ENCODE peak calls at places on chromosomes 16 and 17, in eight cellular contexts. G is Peyer's patch, Z is prostate gland, Y is tibial nerve, C is stomach, T is esophagus squamous epithelium, F is thoracic aorta, E is A673. W is an unnamed sample. For H3K36me3 and H3K9me3, the result is how much of the 10 kb centered on the place peaks cover.

GRCh38 chr17:27463235-27463677 is 7.0 kb downstream of the KSR1 start:
- DNase-seq in Y (no peak), E (no peak), Z (no peak), T (no peak), F (no peak), G (no peak), C (no peak), W (no peak)

GRCh38 chr16:87320510-87321227 is 3.5 kb upstream of the C16orf95 start:
- DNase-seq in Z (no peak), T (no peak), E (no peak), C (no peak), Y (no peak), F (no peak), G (no peak), W (no peak)

GRCh38 chr16:3015865-3016521 is 2.0 kb downstream of the CLDN6 start:
- DNase-seq in C (no peak), F (no peak), G (no peak), Y (no peak), E (no peak), Z (no peak), T (no peak), W (no peak)

GRCh38 chr16:57791903-57792461 is 10.3 kb downstream of the KIFC3 start:
- DNase-seq in G (no peak), Y (no peak), F (no peak), E (no peak), Z (no peak), C (no peak), T (no peak), W (no peak)

GRCh38 chr17:28616281-28616680 is 2.3 kb upstream of the RSKR start:
- DNase-seq in F (no peak), G (no peak), C (no peak), Z (no peak), T (no peak), Y (no peak), E (no peak), W (no peak)

GRCh38 chr16:23282508-23282907 is 19.6 kb upstream of the SCNN1B start:
- DNase-seq in C (no peak), T (no peak), Y (no peak), E (no peak), G (no peak), Z (no peak), F (no peak), W (no peak)

GRCh38 chr17:17551361-17551760 is 40.1 kb downstream of the PEMT start:
- DNase-seq in E (no peak), Z (no peak), F (no peak), G (no peak), Y (no peak), C (no peak), T (no peak), W (no peak)

GRCh38 chr16:72847187-72848044 is 200.5 kb downstream of the ZFHX3 start:
- DNase-seq in C (no peak), T (no peak), G (no peak), F (no peak), E (peak), Z (no peak), Y (no peak), W (peak)

GRCh38 chr17:17343160-17343735 is 40.1 kb downstream of the NT5M start:
- DNase-seq in G (no peak), Y (no peak), T (no peak), E (no peak), C (peak), Z (no peak), F (no peak), W (no peak)

GRCh38 chr16:71746442-71747046 is 22.0 kb upstream of the PHLPP2 start:
- DNase-seq in T (no peak), Z (no peak), C (no peak), Y (no peak), G (no peak), F (no peak), E (peak), W (no peak)

GRCh38 chr17:6555331-6556120 is 829 bp downstream of the PITPNM3 start:
- DNase-seq in Y (no peak), E (no peak), C (peak), F (no peak), Z (peak), T (no peak), G (no peak), W (no peak)

GRCh38 chr17:55056530-55056929 is 88.0 kb downstream of the STXBP4 start:
- DNase-seq in G (no peak), T (no peak), Y (no peak), E (peak), F (no peak), Z (peak), C (peak), W (no peak)

GRCh38 chr17:47896672-47897490 is 845 bp downstream of the SP2 start:
- DNase-seq in Y (no peak), T (no peak), G (no peak), E (no peak), Z (no peak), C (no peak), F (no peak), W (no peak)

GRCh38 chr17:80586464-80587228 is 42.0 kb downstream of the RPTOR start:
- DNase-seq in Y (no peak), Z (no peak), F (no peak), C (no peak), E (no peak), G (no peak), T (no peak), W (no peak)

GRCh38 chr16:23464196-23464595 is 11.2 kb upstream of the COG7 start:
- DNase-seq in G (no peak), Z (no peak), F (no peak), T (no peak), C (no peak), Y (no peak), E (no peak), W (no peak)

DNA sequence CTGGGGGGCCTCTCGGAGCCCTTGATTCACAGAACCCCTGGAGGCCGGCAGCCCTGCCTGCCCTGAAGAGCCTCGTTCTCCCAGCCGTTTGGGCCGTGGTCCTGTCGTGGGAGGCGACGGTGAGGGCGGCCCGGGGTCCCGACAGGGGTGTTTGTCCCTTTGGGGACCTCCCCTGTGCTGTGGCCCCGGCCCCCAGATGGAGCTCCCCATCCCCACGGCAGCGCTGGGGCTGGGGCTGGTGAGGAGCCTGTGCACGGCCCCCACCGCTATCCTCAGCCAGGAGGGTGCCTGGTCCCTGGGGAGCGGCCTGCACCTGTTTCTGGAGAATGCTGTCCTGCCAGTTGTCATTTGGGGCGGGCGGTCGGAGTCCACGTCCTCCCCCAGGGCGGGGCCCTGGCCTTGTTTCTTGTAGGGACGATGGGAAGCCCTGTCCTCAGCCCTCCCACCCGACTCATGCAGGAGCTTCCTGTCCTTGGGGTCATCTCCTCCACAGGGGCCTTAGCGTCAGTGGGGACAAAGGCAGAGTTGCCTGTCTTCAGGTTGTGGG is 6.7 kb downstream of the CAPN15 start:
- DNase-seq in F (no peak), Y (no peak), E (no peak), Z (no peak), C (peak), G (no peak), T (no peak), W (no peak)
- H3K4me3 ChIP-seq in F (no peak), Y (no peak), E (no peak), Z (no peak), C (peak), G (no peak), T (no peak), W (no peak)

GRCh38 chr17:82567286-82567685 is 47.8 kb downstream of the FOXK2 start:
- DNase-seq in F (no peak), T (no peak), Z (no peak), Y (no peak), E (no peak), C (no peak), G (no peak), W (no peak)

GRCh38 chr17:82566129-82566995 is 46.8 kb downstream of the FOXK2 start:
- DNase-seq in Z (no peak), Y (no peak), C (no peak), T (no peak), G (no peak), F (no peak), E (no peak), W (no peak)

GRCh38 chr17:82569621-82570020 is 50.1 kb downstream of the FOXK2 start:
- DNase-seq in G (no peak), E (no peak), Y (no peak), T (no peak), C (no peak), F (no peak), Z (no peak), W (no peak)

GRCh38 chr17:82570282-82570681 is 50.8 kb downstream of the FOXK2 start:
- DNase-seq in Y (no peak), T (no peak), F (no peak), E (no peak), C (no peak), G (no peak), Z (no peak), W (no peak)

DNA sequence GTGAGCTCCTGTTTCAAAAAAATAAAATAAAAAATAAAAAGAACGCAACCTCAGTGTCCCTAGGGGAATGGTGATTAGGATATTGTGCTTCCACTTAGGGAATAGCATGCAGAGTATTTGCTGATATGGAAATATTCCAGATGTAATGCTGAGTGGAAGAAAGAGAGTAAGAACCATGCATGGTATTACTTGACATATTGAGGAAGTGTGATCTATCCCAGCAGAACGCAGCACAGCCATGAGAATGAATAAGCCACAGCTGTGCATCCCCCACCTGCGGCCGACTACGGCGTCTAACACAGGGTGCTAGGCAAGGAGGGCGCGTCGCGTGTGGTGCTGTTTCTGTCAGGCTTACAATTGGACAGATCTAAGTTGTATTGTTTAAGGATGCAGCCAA is 49.5 kb downstream of the FOXK2 start:
- DNase-seq in Y (no peak), G (no peak), C (no peak), T (no peak), E (no peak), F (no peak), Z (no peak), W (no peak)
- H3K36me3 ChIP-seq in Y (under half), G (half or more), C (half or more), T (half or more), E (half or more), F (under half), Z (under half), W (under half)

DNA sequence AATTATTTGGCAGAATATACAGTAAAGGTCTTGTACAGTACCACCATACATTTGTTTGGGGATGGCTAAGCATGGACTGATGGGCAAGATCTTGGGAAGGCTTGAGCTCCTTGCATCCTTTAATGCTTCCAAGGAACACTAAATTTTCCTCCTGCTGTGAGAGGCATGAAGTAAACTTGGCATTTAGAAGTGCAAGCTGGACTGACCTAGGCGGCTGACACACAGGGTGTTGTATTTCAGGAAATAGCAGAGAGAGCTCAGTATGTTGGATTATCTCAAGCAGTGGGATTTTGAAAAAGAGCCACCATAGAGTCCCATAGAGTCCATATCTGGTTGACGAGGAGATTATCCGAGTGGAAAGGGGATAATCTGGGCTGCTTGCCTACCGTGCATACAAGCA is 2137.1 kb downstream of the TP53TG3F start:
- DNase-seq in T (no peak), F (no peak), C (no peak), E (no peak), Y (no peak), Z (no peak), G (no peak), W (no peak)
- H3K9me3 ChIP-seq in T (under half), F (under half), C (under half), E (under half), Y (under half), Z (under half), G (under half), W (under half)

GRCh38 chr16:9112166-9112843 is 20.9 kb downstream of the HAPSTR1 start:
- DNase-seq in Y (no peak), F (no peak), T (no peak), E (no peak), G (no peak), C (no peak), Z (no peak), W (no peak)
- H3K4me3 ChIP-seq in Y (no peak), F (peak), T (no peak), E (no peak), G (no peak), C (peak), Z (no peak), W (no peak)

DNA sequence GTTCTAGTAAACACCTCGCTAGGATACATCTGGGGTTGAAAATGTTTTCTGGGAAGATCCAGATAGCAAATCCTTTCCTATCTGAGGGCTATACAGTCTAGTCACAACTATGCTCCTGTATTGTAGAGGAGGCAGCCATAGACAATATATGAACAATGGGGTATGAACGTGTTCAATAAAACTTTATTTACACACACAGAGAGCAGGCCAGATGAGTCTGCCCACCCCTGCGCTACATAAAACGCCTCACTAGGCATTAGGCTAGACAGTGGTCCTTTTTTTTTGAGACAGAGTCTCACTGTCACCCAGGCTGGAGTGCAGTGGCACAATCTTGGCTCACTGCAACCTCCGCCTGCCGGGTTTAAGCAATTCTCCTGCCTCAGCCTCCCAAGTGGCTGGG is 11.1 kb downstream of the USP36 start:
- DNase-seq in T (no peak), G (no peak), F (no peak), Z (no peak), C (no peak), Y (no peak), E (no peak), W (no peak)
- H3K36me3 ChIP-seq in T (half or more), G (half or more), F (half or more), Z (under half), C (half or more), Y (under half), E (half or more), W (half or more)

GRCh38 chr16:67256701-67257230 is 8.0 kb downstream of the SLC9A5 start:
- DNase-seq in G (no peak), E (no peak), Z (no peak), F (no peak), Y (no peak), C (no peak), T (no peak), W (no peak)
- H3K9me3 ChIP-seq in G (under half), E (under half), Z (under half), F (under half), Y (under half), C (under half), T (under half), W (under half)

DNA sequence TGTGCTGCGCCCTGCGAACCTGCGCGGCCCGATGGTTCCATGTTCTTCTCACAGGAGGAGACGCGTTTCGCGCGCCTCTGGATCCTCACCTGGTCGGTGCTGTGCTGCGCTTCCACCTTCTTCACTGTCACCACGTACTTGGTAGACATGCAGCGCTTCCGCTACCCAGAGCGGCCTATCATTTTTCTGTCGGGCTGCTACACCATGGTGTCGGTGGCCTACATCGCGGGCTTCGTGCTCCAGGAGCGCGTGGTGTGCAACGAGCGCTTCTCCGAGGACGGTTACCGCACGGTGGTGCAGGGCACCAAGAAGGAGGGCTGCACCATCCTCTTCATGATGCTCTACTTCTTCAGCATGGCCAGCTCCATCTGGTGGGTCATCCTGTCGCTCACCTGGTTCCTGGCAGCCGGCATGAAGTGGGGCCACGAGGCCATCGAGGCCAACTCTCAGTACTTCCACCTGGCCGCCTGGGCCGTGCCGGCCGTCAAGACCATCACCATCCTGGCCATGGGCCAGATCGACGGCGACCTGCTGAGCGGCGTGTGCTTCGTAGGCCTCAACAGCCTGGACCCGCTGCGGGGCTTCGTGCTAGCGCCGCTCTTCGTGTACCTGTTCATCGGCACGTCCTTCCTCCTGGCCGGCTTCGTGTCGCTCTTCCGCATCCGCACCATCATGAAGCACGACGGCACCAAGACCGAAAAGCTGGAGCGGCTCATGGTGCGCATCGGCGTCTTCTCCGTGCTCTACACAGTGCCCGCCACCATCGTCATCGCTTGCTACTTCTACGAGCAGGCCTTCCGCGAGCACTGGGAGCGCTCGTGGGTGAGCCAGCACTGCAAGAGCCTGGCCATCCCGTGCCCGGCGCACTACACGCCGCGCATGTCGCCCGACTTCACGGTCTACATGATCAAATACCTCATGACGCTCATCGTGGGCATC is 1.3 kb downstream of the FZD2 start:
- DNase-seq in Y (no peak), F (no peak), Z (no peak), T (no peak), E (no peak), C (no peak), G (no peak), W (no peak)
- H3K4me3 ChIP-seq in Y (peak), F (peak), Z (peak), T (peak), E (peak), C (peak), G (peak), W (peak)

DNA sequence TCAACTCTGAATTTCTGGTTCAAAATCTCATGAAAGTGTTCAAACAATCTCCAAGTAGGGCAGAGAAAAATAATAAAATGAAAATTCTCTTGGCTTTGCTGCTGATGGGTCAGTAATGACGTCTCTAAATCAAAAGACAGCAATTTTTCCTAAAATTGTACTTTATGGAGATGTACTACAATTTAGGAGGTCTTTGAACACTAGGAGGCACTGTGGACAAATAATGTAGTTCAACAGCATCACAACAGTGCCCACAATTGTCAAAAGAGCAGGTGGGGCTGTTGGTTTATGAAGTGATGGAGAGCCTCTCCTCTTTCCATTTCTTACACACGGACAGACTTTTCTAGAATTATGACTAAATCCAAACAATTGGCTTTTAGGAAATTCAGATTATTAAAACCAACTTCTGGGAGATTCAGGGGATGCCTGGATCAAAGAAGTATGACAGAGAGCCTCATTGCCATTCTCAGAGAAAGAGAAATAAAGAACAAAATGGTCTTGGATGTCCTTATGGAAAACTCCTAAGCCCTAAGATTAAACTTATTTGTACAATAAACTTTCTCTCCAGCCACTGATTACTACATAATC is 23.8 kb downstream of the EZH1 start:
- DNase-seq in T (no peak), Y (no peak), C (no peak), F (no peak), E (peak), G (no peak), Z (peak), W (no peak)
- H3K36me3 ChIP-seq in T (half or more), Y (under half), C (half or more), F (half or more), E (under half), G (half or more), Z (under half), W (half or more)

DNA sequence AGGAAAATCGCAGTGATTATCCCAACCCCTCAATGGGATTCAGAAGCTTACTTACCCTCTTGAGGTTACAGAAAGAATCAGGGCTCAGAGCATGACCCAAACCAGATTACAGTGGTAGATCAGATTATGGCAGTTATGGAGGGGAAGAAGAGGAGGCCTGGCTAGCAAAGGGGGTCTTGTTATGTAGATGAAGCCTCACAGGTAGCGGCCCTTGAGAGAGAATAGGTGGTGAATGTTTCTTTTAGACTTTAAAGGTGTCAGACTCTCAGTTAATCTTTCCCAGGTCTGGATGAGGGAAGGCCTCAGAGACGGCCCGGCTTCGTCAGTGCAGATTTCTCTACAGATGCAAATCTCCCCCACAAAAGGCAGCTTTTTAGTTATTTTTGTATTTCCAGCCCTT is 15.6 kb downstream of the RNF112 start:
- DNase-seq in G (no peak), F (no peak), E (no peak), T (no peak), C (no peak), Z (no peak), Y (no peak), W (no peak)
- H3K9me3 ChIP-seq in G (under half), F (under half), E (under half), T (under half), C (under half), Z (under half), Y (under half), W (under half)